ENCODE peak calls at places on chromosomes 7 and 10, in ten cellular contexts. B is CD8-positive, alpha-beta T cell; Z is stomach; I is WTC11; L is neural crest cell; R is left ventricle myocardium inferior; N is tibial nerve; M is GM13977; P is GM12865; W is BJ. G is an unnamed sample.

GRCh38 chr7:71106226-71106625 is 25.7 kb upstream of the GALNT17 start:
- DNase-seq in N (no peak), R (no peak), L (no peak), W (no peak), I (no peak), B (no peak), Z (no peak), P (no peak), M (no peak), G (no peak)

GRCh38 chr10:17257466-17258321 is 29.7 kb downstream of the VIM start:
- DNase-seq in M (peak), Z (peak), N (no peak), B (peak), W (no peak), P (peak), I (peak), L (peak), R (no peak), G (peak)

GRCh38 chr10:70518695-70519094 is 40.1 kb downstream of the PALD1 start:
- DNase-seq in I (no peak), Z (no peak), W (no peak), N (no peak), R (no peak), P (no peak), B (no peak), L (no peak), M (no peak), G (no peak)

GRCh38 chr10:127922675-127923366 is 15.9 kb downstream of the PTPRE start:
- DNase-seq in P (no peak), R (peak), L (no peak), M (no peak), I (no peak), Z (peak), N (no peak), B (no peak), W (no peak), G (no peak)

GRCh38 chr7:25091757-25092156 is 33.3 kb downstream of the CYCS start:
- DNase-seq in L (no peak), Z (no peak), P (no peak), W (no peak), B (no peak), M (no peak), I (no peak), N (no peak), R (no peak), G (no peak)

GRCh38 chr7:29102554-29103151 is 43.7 kb downstream of the CPVL start:
- DNase-seq in N (peak), Z (peak), I (peak), R (peak), P (peak), B (no peak), M (peak), W (no peak), L (peak), G (peak)

GRCh38 chr10:131937832-131938231 is 37.0 kb downstream of the PPP2R2D start:
- DNase-seq in N (no peak), M (no peak), Z (no peak), W (no peak), R (no peak), L (no peak), I (no peak), P (no peak), B (no peak), G (no peak)

GRCh38 chr10:120999868-121000267 is 148.7 kb downstream of the WDR11 start:
- DNase-seq in M (no peak), W (no peak), B (no peak), P (no peak), Z (no peak), I (no peak), R (no peak), L (no peak), N (no peak), G (no peak)

GRCh38 chr10:69847458-69847857 is 45.8 kb downstream of the COL13A1 start:
- DNase-seq in I (no peak), R (no peak), B (no peak), M (no peak), L (no peak), P (no peak), N (no peak), W (no peak), Z (no peak), G (no peak)

GRCh38 chr7:142443614-142444013 is 185.8 kb upstream of the PRSS58 start:
- DNase-seq in P (no peak), L (no peak), R (no peak), I (no peak), N (no peak), M (no peak), B (no peak), Z (no peak), W (no peak), G (no peak)

GRCh38 chr10:15528478-15529239 is 157.6 kb upstream of the FAM171A1 start:
- DNase-seq in B (no peak), R (no peak), M (no peak), I (no peak), L (no peak), W (no peak), N (no peak), P (no peak), Z (no peak), G (no peak)

GRCh38 chr7:80450621-80451308 is 61.1 kb downstream of the GNAT3 start:
- DNase-seq in P (no peak), W (no peak), Z (no peak), B (no peak), I (no peak), M (no peak), R (no peak), N (no peak), L (no peak), G (no peak)

GRCh38 chr10:59362184-59362966 is at the start of gene FAM13C:
- DNase-seq in W (no peak), M (no peak), P (peak), Z (peak), L (peak), R (peak), B (no peak), N (no peak), I (peak), G (peak)

GRCh38 chr10:103198648-103199047 is 5.6 kb upstream of the NT5C2 start:
- DNase-seq in B (no peak), I (no peak), P (no peak), L (no peak), N (no peak), Z (no peak), R (no peak), M (no peak), W (no peak), G (no peak)

GRCh38 chr10:3511483-3511882 is 273.5 kb downstream of the KLF6 start:
- DNase-seq in R (no peak), L (no peak), B (no peak), N (no peak), I (no peak), Z (no peak), W (no peak), P (no peak), M (no peak), G (no peak)

GRCh38 chr10:3509355-3509754 is 275.7 kb downstream of the KLF6 start:
- DNase-seq in M (no peak), Z (no peak), I (no peak), L (no peak), W (no peak), N (no peak), P (no peak), B (no peak), R (no peak), G (no peak)

GRCh38 chr10:3514691-3515090 is 270.3 kb downstream of the KLF6 start:
- DNase-seq in R (peak), P (no peak), N (no peak), L (no peak), I (no peak), B (no peak), W (no peak), Z (no peak), M (no peak), G (no peak)

GRCh38 chr10:3510741-3511140 is 274.3 kb downstream of the KLF6 start:
- DNase-seq in W (no peak), R (no peak), L (no peak), B (no peak), N (no peak), I (no peak), Z (no peak), M (no peak), P (no peak), G (no peak)

GRCh38 chr10:3512263-3512662 is 272.7 kb downstream of the KLF6 start:
- DNase-seq in B (no peak), L (no peak), Z (no peak), I (peak), P (no peak), W (no peak), R (no peak), M (no peak), N (no peak), G (no peak)
- TF ChIP-seq CTCF in B (no peak), L (no peak), Z (no peak), I (peak), P (no peak), W (no peak), R (no peak), M (peak), N (no peak), G (no peak)

GRCh38 chr10:92076722-92077121 is 153.2 kb downstream of the BTAF1 start:
- DNase-seq in N (no peak), B (no peak), I (no peak), W (no peak), Z (no peak), P (no peak), R (no peak), M (no peak), L (no peak), G (no peak)

GRCh38 chr10:92068900-92069299 is 145.3 kb downstream of the BTAF1 start:
- DNase-seq in M (no peak), N (no peak), Z (no peak), B (no peak), L (no peak), W (no peak), I (no peak), P (no peak), R (no peak), G (no peak)

GRCh38 chr10:92079003-92079402 is 155.4 kb downstream of the BTAF1 start:
- DNase-seq in Z (no peak), I (no peak), M (no peak), P (no peak), L (no peak), N (no peak), B (no peak), R (no peak), W (no peak), G (no peak)

GRCh38 chr10:92075829-92076228 is 152.3 kb downstream of the BTAF1 start:
- DNase-seq in R (no peak), I (no peak), N (no peak), P (no peak), M (no peak), B (no peak), L (no peak), W (no peak), Z (no peak), G (no peak)

GRCh38 chr10:92074126-92074887 is 150.7 kb downstream of the BTAF1 start:
- DNase-seq in P (peak), Z (no peak), I (no peak), N (no peak), M (no peak), R (no peak), B (no peak), W (no peak), L (no peak), G (no peak)
- TF ChIP-seq CTCF in P (no peak), Z (no peak), I (no peak), N (no peak), M (no peak), R (peak), B (no peak), W (no peak), L (peak), G (no peak)

DNA sequence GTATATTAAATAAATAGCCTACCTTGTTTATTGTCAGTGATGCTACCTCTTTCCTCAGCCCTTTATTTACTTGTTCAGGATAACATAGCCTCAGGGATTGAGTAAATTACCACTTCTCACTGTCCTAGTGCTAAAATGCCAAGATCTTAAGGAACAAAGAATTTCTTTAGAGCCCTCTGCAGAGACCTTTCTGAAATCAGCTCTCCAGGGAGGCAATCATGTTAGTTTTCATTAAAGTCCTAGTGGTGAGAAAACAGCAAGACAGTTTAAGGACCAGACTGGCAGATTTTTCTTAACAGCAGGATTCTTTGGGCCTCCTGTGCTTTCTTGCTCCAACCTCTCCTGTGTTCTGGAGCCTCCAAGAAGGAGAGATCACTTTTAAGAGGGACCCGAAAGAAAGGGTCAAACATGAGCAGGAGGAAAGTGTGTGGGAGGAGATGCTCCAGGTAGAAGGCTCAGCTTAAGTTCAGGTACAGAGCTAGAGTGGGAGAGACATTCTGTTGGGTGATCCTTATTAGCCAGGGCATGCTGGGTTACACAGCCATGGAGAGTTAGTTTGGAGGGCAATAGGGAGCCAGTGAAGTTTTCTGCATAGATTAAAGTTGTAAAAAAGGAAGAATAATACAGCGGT is 1.2 kb upstream of the PLCE1 start:
- DNase-seq in I (no peak), M (no peak), W (no peak), P (no peak), N (no peak), B (no peak), R (no peak), L (no peak), Z (no peak), G (no peak)
- TF ChIP-seq CTCF in I (no peak), M (no peak), W (peak), P (no peak), N (peak), B (no peak), R (peak), L (peak), Z (peak), G (peak)

GRCh38 chr10:74624501-74624900 is 201.9 kb upstream of the KAT6B start:
- DNase-seq in R (no peak), M (no peak), Z (no peak), W (no peak), I (no peak), B (no peak), P (peak), L (no peak), N (no peak), G (no peak)

DNA sequence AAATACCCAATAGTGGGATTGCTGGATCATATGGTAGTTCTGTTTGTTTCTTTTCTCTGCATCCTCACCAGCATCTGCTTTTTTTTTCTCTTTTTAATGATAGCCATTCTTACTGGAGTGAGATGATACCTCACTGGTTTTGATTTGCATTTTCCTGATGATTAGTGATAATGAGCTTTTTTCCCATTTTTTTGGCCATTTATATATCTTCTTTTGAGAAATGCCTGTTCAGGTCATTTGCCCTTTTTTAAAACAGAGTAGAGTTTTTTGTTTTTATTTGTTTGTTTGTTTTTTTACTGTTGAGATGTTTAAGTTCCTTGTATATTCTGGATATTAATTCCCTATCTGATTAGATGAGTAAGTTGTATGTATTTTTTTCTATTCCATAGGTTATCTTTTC is 205.8 kb upstream of the KAT6B start:
- DNase-seq in L (no peak), Z (no peak), I (no peak), B (no peak), W (no peak), R (no peak), P (no peak), N (no peak), M (no peak), G (no peak)
- TF ChIP-seq CTCF in L (no peak), Z (no peak), I (no peak), B (no peak), W (no peak), R (no peak), P (no peak), N (no peak), M (no peak), G (no peak)

DNA sequence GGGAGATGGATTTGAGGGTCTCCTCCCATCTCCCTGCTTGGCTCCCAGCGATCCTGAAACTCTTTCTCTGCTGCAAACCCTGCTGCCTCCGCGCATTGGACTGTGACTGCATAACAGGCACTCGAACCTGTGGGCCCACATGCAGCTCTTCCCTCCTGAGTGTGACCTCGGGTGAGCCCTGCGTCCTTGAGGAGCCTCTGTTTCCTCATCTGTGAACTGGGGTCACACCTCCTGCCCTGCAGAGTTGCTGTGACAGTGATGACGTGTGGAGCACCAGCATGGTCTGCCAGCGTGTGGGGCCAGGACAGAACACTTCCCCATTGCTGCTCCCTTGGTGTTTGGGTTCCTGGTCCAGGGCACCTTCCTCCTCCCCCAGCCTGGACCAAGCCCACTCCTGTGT is 46.9 kb upstream of the PSMG3 start:
- DNase-seq in P (no peak), Z (no peak), L (no peak), M (no peak), N (no peak), W (no peak), R (no peak), I (no peak), B (no peak), G (no peak)
- TF ChIP-seq CTCF in P (no peak), Z (no peak), L (no peak), M (no peak), N (no peak), W (no peak), R (no peak), I (no peak), B (no peak), G (no peak)

DNA sequence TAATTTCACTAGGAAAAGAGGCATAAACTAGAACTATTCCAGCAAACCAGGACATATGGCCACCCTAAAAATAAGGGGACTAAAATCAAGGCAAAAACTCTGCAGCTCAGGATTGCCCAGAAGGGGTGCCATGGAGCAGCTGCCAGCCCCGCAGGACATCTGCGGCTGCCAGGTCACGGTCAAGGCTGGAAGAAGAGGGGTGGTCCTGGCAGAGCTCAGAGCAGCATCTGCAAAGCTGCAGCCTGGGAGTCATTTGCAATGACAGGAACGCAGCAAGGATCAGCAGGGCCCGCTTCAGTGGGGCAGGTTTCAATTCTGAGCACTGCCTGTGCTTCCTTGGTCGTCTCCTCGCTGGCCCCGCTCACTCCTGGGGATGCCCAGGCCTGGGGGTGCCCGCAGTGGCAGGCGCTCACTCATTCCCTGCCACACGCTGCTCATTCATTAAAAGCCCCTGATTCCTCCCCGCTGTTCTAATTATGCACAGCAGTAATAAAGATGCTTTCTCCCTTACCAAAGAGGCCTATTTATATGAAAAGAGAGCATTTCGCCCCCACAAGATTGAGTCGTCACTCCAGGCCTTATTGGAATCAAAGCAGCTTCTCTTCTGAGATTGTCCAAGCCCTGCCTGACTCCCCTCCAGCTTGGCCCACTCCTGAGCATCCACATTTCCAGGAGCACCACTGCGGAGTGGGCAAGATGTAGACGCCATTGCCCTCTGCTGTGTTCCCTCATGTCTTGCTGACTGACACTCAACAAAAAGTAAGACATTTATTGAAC is 4.6 kb downstream of the HSPA12A start:
- DNase-seq in I (peak), M (no peak), Z (no peak), R (no peak), N (no peak), P (no peak), L (no peak), W (no peak), B (no peak), G (no peak)
- TF ChIP-seq CTCF in I (no peak), M (no peak), Z (peak), R (peak), N (no peak), P (no peak), L (peak), W (peak), B (no peak), G (no peak)

GRCh38 chr7:122902751-122903495 is 16.7 kb upstream of the CADPS2 start:
- DNase-seq in Z (no peak), W (no peak), P (peak), I (no peak), N (no peak), R (no peak), B (no peak), M (no peak), L (no peak), G (no peak)
- TF ChIP-seq CTCF in Z (no peak), W (no peak), P (peak), I (no peak), N (no peak), R (no peak), B (no peak), M (no peak), L (peak), G (peak)

GRCh38 chr7:155398944-155399343 is 59.0 kb upstream of the EN2 start:
- DNase-seq in M (no peak), B (no peak), W (no peak), Z (no peak), R (no peak), L (no peak), N (no peak), P (no peak), I (no peak), G (no peak)
- TF ChIP-seq CTCF in M (peak), B (no peak), W (no peak), Z (no peak), R (no peak), L (no peak), N (no peak), P (peak), I (no peak), G (no peak)

DNA sequence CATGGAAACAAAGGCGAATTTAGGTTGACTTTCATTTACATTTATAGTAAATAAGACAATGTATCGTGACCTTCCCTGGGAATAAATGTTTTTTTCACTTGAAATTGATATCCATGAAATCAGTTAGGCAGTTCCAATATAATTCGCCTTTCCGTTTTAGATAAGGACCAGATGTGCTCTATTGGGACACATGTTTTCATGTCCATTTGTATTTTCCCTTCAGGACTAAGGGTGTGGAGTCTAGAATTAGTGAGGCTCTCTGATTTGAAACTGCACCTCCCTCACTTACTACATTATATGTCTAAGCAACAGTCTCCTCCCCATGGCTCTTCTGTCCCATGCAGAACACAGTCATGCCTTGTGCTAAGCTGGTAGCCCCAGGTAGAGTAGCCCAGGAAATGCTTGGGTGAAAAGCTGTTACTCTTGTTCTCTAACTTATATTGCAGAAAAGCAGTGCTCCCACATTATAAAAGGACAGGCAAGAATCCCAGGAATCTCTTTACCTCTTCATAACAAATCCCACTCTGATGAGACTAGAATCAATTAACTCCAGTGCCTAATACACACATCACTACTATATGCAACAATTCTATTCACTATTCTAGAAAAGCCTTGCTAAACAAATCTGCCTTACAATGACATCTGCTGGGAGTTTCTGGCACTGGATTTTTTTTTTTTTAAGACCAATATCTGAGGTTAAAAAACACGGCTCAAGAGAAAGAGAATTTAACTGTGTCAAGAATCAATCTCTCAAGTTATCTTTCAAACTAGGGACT is 293.9 kb downstream of the SNX13 start:
- DNase-seq in I (no peak), Z (no peak), L (no peak), P (no peak), M (no peak), B (no peak), N (no peak), R (no peak), W (no peak), G (no peak)
- TF ChIP-seq CTCF in I (no peak), Z (no peak), L (no peak), P (peak), M (peak), B (no peak), N (peak), R (peak), W (peak), G (no peak)